ENCODE peak calls at places on chromosomes 3 and 15, in ten cellular contexts. X is NCI-H187 treated with DMSO at 0.1 percent for 48 hours; T is AG10803; S is OCI-LY7; Z is NCI-H1105; P is sciatic nerve; N is activated CD4-positive, alpha-beta T cell treated with anti-CD3 and anti-CD28 coated beads, Interleukin-2, amount 50 U/mL, for 24 hours; U is uterus; E is AG09309; G is T47D. Q is an unnamed sample.

GRCh38 chr15:69557340-69558137 is 104.9 kb downstream of the RPLP1 start:
- DNase-seq in X (no peak), T (peak), S (no peak), Z (peak), P (no peak), N (no peak), U (no peak), E (peak), G (no peak), Q (peak)

GRCh38 chr3:136184703-136185102 is 11.4 kb downstream of the MSL2 start:
- DNase-seq in X (no peak), T (peak), S (no peak), Z (no peak), P (no peak), N (no peak), U (no peak), E (no peak), G (no peak), Q (no peak)

GRCh38 chr15:80161473-80162016 is 8.7 kb downstream of the FAH start:
- DNase-seq in X (no peak), T (no peak), S (no peak), Z (no peak), P (no peak), N (no peak), U (no peak), E (no peak), G (no peak), Q (no peak)

GRCh38 chr15:65583701-65584100 is 27.2 kb downstream of the INTS14 start:
- DNase-seq in X (no peak), T (peak), S (peak), Z (peak), P (no peak), N (peak), U (no peak), E (no peak), G (no peak), Q (no peak)

GRCh38 chr3:37990527-37990926 is at the start of gene VILL:
- DNase-seq in X (no peak), T (no peak), S (no peak), Z (no peak), P (peak), N (no peak), U (no peak), E (no peak), G (no peak), Q (no peak)

GRCh38 chr15:28003302-28004037 is 95.6 kb downstream of the OCA2 start:
- DNase-seq in X (no peak), T (no peak), S (no peak), Z (no peak), P (no peak), N (no peak), U (no peak), E (no peak), G (no peak), Q (no peak)

GRCh38 chr15:43930079-43930478 is 103.3 kb downstream of the WDR76 start:
- DNase-seq in X (no peak), T (peak), S (no peak), Z (no peak), P (no peak), N (no peak), U (no peak), E (peak), G (peak), Q (no peak)

GRCh38 chr3:157333551-157333991 is 103.1 kb upstream of the PTX3 start:
- DNase-seq in X (no peak), T (peak), S (no peak), Z (no peak), P (no peak), N (no peak), U (no peak), E (peak), G (no peak), Q (peak)

GRCh38 chr3:42762046-42762724 is 10.9 kb downstream of the CCDC13 start:
- DNase-seq in X (no peak), T (peak), S (no peak), Z (no peak), P (no peak), N (no peak), U (no peak), E (no peak), G (no peak), Q (no peak)

GRCh38 chr15:51907136-51907862 is 64.3 kb downstream of the LEO1 start:
- DNase-seq in X (no peak), T (no peak), S (no peak), Z (no peak), P (no peak), N (no peak), U (no peak), E (no peak), G (peak), Q (no peak)